ENCODE peak calls at places on chromosomes 12 and 14, in nine cellular contexts. B, O, H, N, X, T, Y, P and G are unnamed samples.

GRCh38 chr12:124099661-124100060 is 126.6 kb downstream of the ZNF664 start:
- DNase-seq in B (no peak), O (no peak), H (no peak), N (no peak), X (no peak), T (no peak), Y (no peak), P (no peak), G (no peak)

GRCh38 chr14:103628684-103629502 is at the start of gene KLC1:
- DNase-seq in B (peak; percentile 70), O (peak; percentile 96), H (peak; percentile 81), N (no peak), X (no peak), T (peak; percentile 88), Y (peak; percentile 90), P (peak; percentile 93), G (peak; percentile 90)

GRCh38 chr14:86321151-86321550 is 791.2 kb downstream of the FLRT2 start:
- DNase-seq in B (no peak), O (no peak), H (no peak), N (no peak), X (no peak), T (no peak), Y (no peak), P (no peak), G (no peak)

GRCh38 chr12:10214877-10215267 is 2.2 kb downstream of the GABARAPL1 start:
- DNase-seq in B (no peak), O (no peak), H (no peak), N (no peak), X (no peak), T (no peak), Y (no peak), P (no peak), G (no peak)

GRCh38 chr14:103744621-103745395 is 29.2 kb downstream of the ZFYVE21 start:
- DNase-seq in B (no peak), O (peak; percentile 75), H (no peak), N (no peak), X (no peak), T (no peak), Y (peak; percentile 3), P (no peak), G (no peak)

GRCh38 chr12:117013726-117014125 is 85.5 kb downstream of the TESC start:
- DNase-seq in B (no peak), O (no peak), H (no peak), N (no peak), X (no peak), T (no peak), Y (no peak), P (no peak), G (no peak)

GRCh38 chr12:53057816-53058500 is 8.1 kb downstream of the TNS2 start:
- DNase-seq in B (no peak), O (peak; percentile 85), H (no peak), N (no peak), X (no peak), T (no peak), Y (no peak), P (peak; percentile 63), G (no peak)

GRCh38 chr14:69880051-69880487 is 853 bp downstream of the SMOC1 start:
- DNase-seq in B (no peak), O (no peak), H (peak; percentile 15), N (no peak), X (no peak), T (peak; percentile 71), Y (no peak), P (no peak), G (peak; percentile 17)

GRCh38 chr14:83253870-83254269 is 1720.2 kb upstream of the SEL1L start:
- DNase-seq in B (no peak), O (no peak), H (no peak), N (no peak), X (no peak), T (no peak), Y (no peak), P (no peak), G (no peak)

GRCh38 chr12:99915251-99916082 is 69.3 kb downstream of the ANKS1B start:
- DNase-seq in B (no peak), O (no peak), H (no peak), N (no peak), X (no peak), T (no peak), Y (no peak), P (no peak), G (no peak)

GRCh38 chr14:66043921-66044320 is 442.2 kb upstream of the CCDC196 start:
- DNase-seq in B (no peak), O (no peak), H (no peak), N (no peak), X (no peak), T (no peak), Y (no peak), P (no peak), G (no peak)

GRCh38 chr12:30729547-30729946 is 25.2 kb downstream of the CAPRIN2 start:
- DNase-seq in B (no peak), O (no peak), H (no peak), N (no peak), X (no peak), T (no peak), Y (no peak), P (no peak), G (no peak)

GRCh38 chr14:35340616-35341453 is 48.7 kb downstream of the PSMA6 start:
- DNase-seq in B (no peak), O (peak; percentile 88), H (no peak), N (no peak), X (no peak), T (no peak), Y (no peak), P (no peak), G (no peak)

GRCh38 chr12:132228535-132229422 is 84.5 kb downstream of the NOC4L start:
- DNase-seq in B (no peak), O (no peak), H (no peak), N (no peak), X (no peak), T (no peak), Y (no peak), P (no peak), G (peak; percentile 57)

GRCh38 chr12:87704374-87704773 is 324.8 kb downstream of the C12orf50 start:
- DNase-seq in B (no peak), O (no peak), H (no peak), N (no peak), X (no peak), T (no peak), Y (no peak), P (peak; percentile 26), G (no peak)

GRCh38 chr14:91274796-91275195 is 30.3 kb upstream of the GPR68 start:
- DNase-seq in B (no peak), O (no peak), H (no peak), N (no peak), X (no peak), T (no peak), Y (no peak), P (no peak), G (no peak)

GRCh38 chr12:77577756-77578155 is 252.9 kb upstream of the NAV3 start:
- DNase-seq in B (no peak), O (no peak), H (no peak), N (no peak), X (no peak), T (no peak), Y (no peak), P (no peak), G (no peak)

GRCh38 chr14:103445783-103446182 is 60.6 kb downstream of the MARK3 start:
- DNase-seq in B (no peak), O (no peak), H (no peak), N (no peak), X (no peak), T (no peak), Y (no peak), P (no peak), G (no peak)

GRCh38 chr14:101876539-101876938 is 87.8 kb upstream of the DYNC1H1 start:
- DNase-seq in B (peak; percentile 42), O (no peak), H (no peak), N (no peak), X (no peak), T (no peak), Y (peak; percentile 66), P (peak; percentile 73), G (peak; percentile 20)

GRCh38 chr14:80212025-80212402 is 710 bp upstream of the DIO2 start:
- DNase-seq in B (no peak), O (no peak), H (no peak), N (no peak), X (no peak), T (no peak), Y (no peak), P (no peak), G (no peak)

GRCh38 chr12:32671930-32672785 is 6.9 kb upstream of the DNM1L start:
- DNase-seq in B (no peak), O (no peak), H (peak; percentile 38), N (peak; percentile 62), X (peak; percentile 51), T (peak; percentile 54), Y (no peak), P (no peak), G (peak; percentile 63)

GRCh38 chr14:94355191-94355794 is 32.2 kb upstream of the SERPINA6 start:
- DNase-seq in B (no peak), O (no peak), H (peak; percentile 22), N (peak; percentile 45), X (no peak), T (no peak), Y (peak; percentile 53), P (peak; percentile 82), G (no peak)

GRCh38 chr14:68548194-68549056 is 244.4 kb downstream of the ZFP36L1 start:
- DNase-seq in B (no peak), O (no peak), H (no peak), N (no peak), X (no peak), T (peak; percentile 82), Y (peak; percentile 92), P (peak; percentile 75), G (peak; percentile 71)